ENCODE peak calls at places on chromosomes 3 and 15, in eight cellular contexts. J is AG09319, B is cardiac muscle cell, G is T-cell, V is foreskin fibroblast, T is GM10248, O is naive B cell, K is PC-3. S is an unnamed sample.

GRCh38 chr3:4417449-4417848 is 49.6 kb downstream of the SUMF1 start:
- DNase-seq in J (no peak), B (peak), G (no peak), V (peak), T (no peak), O (no peak), K (peak), S (no peak)

GRCh38 chr15:65287515-65287845 is 797 bp upstream of the PARP16 start:
- DNase-seq in J (no peak), B (no peak), G (no peak), V (no peak), T (peak), O (no peak), K (no peak), S (peak)

GRCh38 chr3:12724794-12725193 is 34.3 kb downstream of the TMEM40 start:
- DNase-seq in J (no peak), B (no peak), G (no peak), V (peak), T (no peak), O (no peak), K (peak), S (no peak)

GRCh38 chr3:53729130-53729529 is 117.1 kb downstream of the CHDH start:
- DNase-seq in J (no peak), B (no peak), G (no peak), V (peak), T (no peak), O (no peak), K (no peak), S (no peak)

GRCh38 chr15:41713047-41713446 is 52.8 kb downstream of the MGA start:
- DNase-seq in J (no peak), B (peak), G (no peak), V (no peak), T (no peak), O (no peak), K (no peak), S (peak)

GRCh38 chr3:151875759-151876158 is 2.3 kb downstream of the SUCNR1 start:
- DNase-seq in J (no peak), B (peak), G (no peak), V (no peak), T (peak), O (no peak), K (no peak), S (no peak)

GRCh38 chr15:84647726-84648125 is 6.4 kb downstream of the WDR73 start:
- DNase-seq in J (no peak), B (no peak), G (no peak), V (no peak), T (no peak), O (no peak), K (no peak), S (no peak)

GRCh38 chr15:43517354-43518072 is at the start of gene MAP1A:
- DNase-seq in J (peak), B (peak), G (no peak), V (peak), T (no peak), O (no peak), K (no peak), S (peak)

GRCh38 chr3:95334461-95334860 is 1271.6 kb downstream of the NSUN3 start:
- DNase-seq in J (no peak), B (no peak), G (no peak), V (peak), T (no peak), O (no peak), K (no peak), S (no peak)

GRCh38 chr3:130755666-130756065 is 9.0 kb upstream of the PIK3R4 start:
- DNase-seq in J (no peak), B (no peak), G (no peak), V (no peak), T (no peak), O (no peak), K (peak), S (no peak)

GRCh38 chr15:51224428-51224827 is 114.0 kb downstream of the CYP19A1 start:
- DNase-seq in J (no peak), B (peak), G (no peak), V (peak), T (no peak), O (no peak), K (no peak), S (peak)

GRCh38 chr3:108420926-108421325 is 89.5 kb downstream of the MYH15 start:
- DNase-seq in J (no peak), B (peak), G (no peak), V (peak), T (no peak), O (no peak), K (peak), S (no peak)

GRCh38 chr15:101536875-101537405 is 47.4 kb upstream of the PCSK6 start:
- DNase-seq in J (no peak), B (no peak), G (no peak), V (no peak), T (no peak), O (no peak), K (no peak), S (no peak)

GRCh38 chr15:33086500-33087141 is 107.9 kb downstream of the FMN1 start:
- DNase-seq in J (peak), B (peak), G (no peak), V (peak), T (peak), O (no peak), K (peak), S (peak)

GRCh38 chr3:8540456-8540855 is 38.8 kb downstream of the LMCD1 start:
- DNase-seq in J (no peak), B (no peak), G (no peak), V (no peak), T (no peak), O (no peak), K (no peak), S (peak)

GRCh38 chr3:9347887-9348286 is 15.0 kb upstream of the THUMPD3 start:
- DNase-seq in J (peak), B (peak), G (no peak), V (peak), T (no peak), O (no peak), K (peak), S (no peak)

GRCh38 chr3:195004512-195005250 is 266.3 kb downstream of the XXYLT1 start:
- DNase-seq in J (no peak), B (no peak), G (no peak), V (no peak), T (no peak), O (no peak), K (no peak), S (no peak)

GRCh38 chr3:88038561-88038960 is 20.2 kb downstream of the CGGBP1 start:
- DNase-seq in J (no peak), B (peak), G (no peak), V (peak), T (no peak), O (no peak), K (no peak), S (no peak)

GRCh38 chr3:134666466-134666865 is 15.6 kb upstream of the KY start:
- DNase-seq in J (no peak), B (peak), G (no peak), V (peak), T (no peak), O (no peak), K (peak), S (no peak)

GRCh38 chr15:40064231-40064894 is 25.4 kb upstream of the SRP14 start:
- DNase-seq in J (no peak), B (peak), G (no peak), V (peak), T (peak), O (no peak), K (peak), S (peak)

GRCh38 chr3:149203758-149204157 is 17.9 kb downstream of the CP start:
- DNase-seq in J (no peak), B (no peak), G (no peak), V (no peak), T (peak), O (peak), K (no peak), S (peak)

GRCh38 chr3:46477145-46477544 is 12.4 kb upstream of the LTF start:
- DNase-seq in J (no peak), B (no peak), G (no peak), V (no peak), T (no peak), O (no peak), K (no peak), S (no peak)

GRCh38 chr15:60905587-60905986 is 323.5 kb downstream of the RORA start:
- DNase-seq in J (no peak), B (no peak), G (no peak), V (no peak), T (no peak), O (no peak), K (no peak), S (no peak)

GRCh38 chr15:75049392-75049791 is 26.0 kb downstream of the PPCDC start:
- DNase-seq in J (no peak), B (peak), G (no peak), V (peak), T (no peak), O (no peak), K (no peak), S (peak)

GRCh38 chr3:71102111-71103039 is 481.2 kb downstream of the FOXP1 start:
- DNase-seq in J (peak), B (peak), G (no peak), V (peak), T (no peak), O (no peak), K (peak), S (peak)

GRCh38 chr3:190183121-190183520 is 62.4 kb upstream of the P3H2 start:
- DNase-seq in J (peak), B (peak), G (no peak), V (peak), T (peak), O (no peak), K (peak), S (peak)

GRCh38 chr3:14329116-14329830 is 73.1 kb upstream of the SLC6A6 start:
- DNase-seq in J (peak), B (no peak), G (no peak), V (peak), T (no peak), O (no peak), K (peak), S (peak)

GRCh38 chr3:150975096-150975991 is 2.8 kb upstream of the CLRN1 start:
- DNase-seq in J (no peak), B (no peak), G (no peak), V (no peak), T (no peak), O (no peak), K (no peak), S (no peak)

GRCh38 chr15:25707656-25708365 is 155.3 kb downstream of the ATP10A start:
- DNase-seq in J (no peak), B (no peak), G (no peak), V (no peak), T (no peak), O (no peak), K (no peak), S (no peak)

GRCh38 chr3:47324278-47324865 is 41.6 kb downstream of the KLHL18 start:
- DNase-seq in J (peak), B (peak), G (peak), V (peak), T (peak), O (peak), K (peak), S (peak)

GRCh38 chr3:121834079-121834730 is 655 bp downstream of the IQCB1 start:
- DNase-seq in J (no peak), B (peak), G (no peak), V (peak), T (peak), O (no peak), K (peak), S (no peak)

GRCh38 chr15:89820651-89821611 is 6.3 kb upstream of the ANPEP start:
- DNase-seq in J (no peak), B (peak), G (no peak), V (peak), T (no peak), O (no peak), K (peak), S (peak)

GRCh38 chr3:17730318-17730967 is 12.0 kb downstream of the TBC1D5 start:
- DNase-seq in J (no peak), B (peak), G (no peak), V (peak), T (no peak), O (no peak), K (peak), S (peak)

GRCh38 chr3:13860001-13860400 is 19.9 kb downstream of the WNT7A start:
- DNase-seq in J (no peak), B (no peak), G (no peak), V (no peak), T (no peak), O (no peak), K (no peak), S (no peak)

GRCh38 chr15:81273200-81273599 is 50.7 kb downstream of the STARD5 start:
- DNase-seq in J (no peak), B (no peak), G (no peak), V (no peak), T (no peak), O (no peak), K (no peak), S (no peak)

GRCh38 chr15:57922780-57923179 is 142.7 kb downstream of the ALDH1A2 start:
- DNase-seq in J (no peak), B (peak), G (no peak), V (no peak), T (no peak), O (no peak), K (peak), S (peak)

GRCh38 chr3:56988458-56988857 is 72.0 kb upstream of the SPATA12 start:
- DNase-seq in J (no peak), B (no peak), G (no peak), V (no peak), T (no peak), O (no peak), K (no peak), S (no peak)

GRCh38 chr3:194327030-194327413 is 24.1 kb downstream of the CPN2 start:
- DNase-seq in J (no peak), B (no peak), G (no peak), V (no peak), T (no peak), O (no peak), K (no peak), S (peak)